ENCODE peak calls at places on chromosomes 2 and 18, in five cellular contexts. D is GM23248, E is fibroblast of lung, X is mesenchymal stem cell, A is neural progenitor cell. P is an unnamed sample. For H3K4me1, the result is how much of the 10 kb centered on the place peaks cover.

GRCh38 chr2:99936065-99936464 is 206.3 kb downstream of the AFF3 start:
- DNase-seq in D (no peak), A (peak), E (no peak), X (no peak), P (no peak)

GRCh38 chr2:107932986-107933385 is 53.3 kb upstream of the SLC5A7 start:
- DNase-seq in E (peak), D (peak), X (peak), A (peak), P (peak)

GRCh38 chr2:201233192-201234166 is 26.9 kb upstream of the CASP8 start:
- DNase-seq in D (peak), E (peak), A (no peak), X (no peak), P (no peak)

GRCh38 chr18:10442551-10442971 is 11.9 kb upstream of the APCDD1 start:
- DNase-seq in A (peak), D (no peak), X (peak), E (peak), P (no peak)

GRCh38 chr2:163401481-163401880 is 334.3 kb downstream of the FIGN start:
- DNase-seq in D (peak), E (peak), A (no peak), X (peak), P (peak)

GRCh38 chr2:120271952-120272351 is 19.3 kb downstream of the RALB start:
- DNase-seq in X (no peak), D (no peak), A (no peak), E (no peak), P (no peak)

GRCh38 chr18:10035306-10035991 is 121.6 kb downstream of the VAPA start:
- DNase-seq in X (no peak), A (no peak), E (no peak), D (peak), P (peak)

GRCh38 chr2:9422321-9423099 is 818 bp downstream of the ITGB1BP1 start:
- DNase-seq in X (peak), D (peak), A (peak), E (peak), P (peak)

GRCh38 chr2:205730701-205731271 is 48.5 kb downstream of the NRP2 start:
- DNase-seq in E (peak), D (peak), X (peak), A (no peak), P (no peak)

GRCh38 chr18:79252904-79253633 is 142.7 kb upstream of the NFATC1 start:
- DNase-seq in A (no peak), E (no peak), X (no peak), D (no peak), P (no peak)

GRCh38 chr2:23532311-23533013 is 147.5 kb downstream of the KLHL29 start:
- DNase-seq in E (no peak), X (peak), A (no peak), D (no peak), P (no peak)

GRCh38 chr2:1968988-1969700 is 224.8 kb upstream of the PXDN start:
- DNase-seq in D (no peak), X (no peak), E (no peak), A (no peak), P (no peak)

GRCh38 chr2:110812726-110813645 is 80.6 kb downstream of the ACOXL start:
- DNase-seq in D (no peak), E (no peak), X (no peak), A (no peak), P (no peak)

GRCh38 chr2:171540437-171540836 is 18.2 kb downstream of the CYBRD1 start:
- DNase-seq in X (no peak), E (no peak), A (no peak), D (no peak), P (no peak)

GRCh38 chr18:7482342-7482741 is 84.8 kb upstream of the PTPRM start:
- DNase-seq in D (peak), A (no peak), X (no peak), E (no peak), P (peak)

GRCh38 chr2:120875431-120875830 is 139.8 kb downstream of the GLI2 start:
- DNase-seq in A (no peak), D (no peak), X (no peak), E (no peak), P (no peak)

GRCh38 chr18:13451661-13452447 is 233.3 kb downstream of the LDLRAD4 start:
- DNase-seq in E (no peak), A (peak), D (no peak), X (no peak), P (no peak)

GRCh38 chr18:49537232-49537876 is 24.5 kb upstream of the LIPG start:
- DNase-seq in E (no peak), D (no peak), A (no peak), X (no peak), P (no peak)

GRCh38 chr18:59560556-59560955 is 136.7 kb downstream of the CCBE1 start:
- DNase-seq in A (no peak), X (no peak), D (peak), E (no peak), P (no peak)

GRCh38 chr18:6747646-6748045 is 18.1 kb downstream of the ARHGAP28 start:
- DNase-seq in X (peak), A (no peak), E (peak), D (peak), P (peak)

GRCh38 chr2:189000221-189000620 is 26.0 kb downstream of the COL3A1 start:
- DNase-seq in D (no peak), E (no peak), A (no peak), X (no peak), P (no peak)

GRCh38 chr2:120659275-120659952 is 76.3 kb upstream of the GLI2 start:
- DNase-seq in E (no peak), A (no peak), D (no peak), X (no peak), P (no peak)

GRCh38 chr2:148922776-148923175 is 47.7 kb downstream of the KIF5C start:
- DNase-seq in D (no peak), E (no peak), A (no peak), X (no peak), P (no peak)

GRCh38 chr2:176583530-176584101 is 314.4 kb downstream of the MTX2 start:
- DNase-seq in D (peak), X (peak), E (peak), A (no peak), P (no peak)

GRCh38 chr2:88903744-88904353 is 212.4 kb downstream of the RPIA start:
- DNase-seq in A (no peak), X (peak), E (peak), D (peak), P (peak)

GRCh38 chr2:71882949-71883472 is 264.7 kb downstream of the CYP26B1 start:
- DNase-seq in A (no peak), X (peak), E (peak), D (peak), P (peak)

GRCh38 chr18:51666717-51667320 is 469.3 kb upstream of the MEX3C start:
- DNase-seq in A (peak), X (no peak), E (no peak), D (peak), P (no peak)

GRCh38 chr2:8607591-8607990 is 74.3 kb upstream of the ID2 start:
- DNase-seq in D (peak), A (no peak), E (no peak), X (peak), P (peak)

GRCh38 chr2:84970266-84970955 is 550 bp upstream of the KCMF1 start:
- DNase-seq in D (peak), X (peak), E (peak), A (peak), P (peak)

GRCh38 chr2:7567646-7568045 is 650.4 kb downstream of the RNF144A start:
- DNase-seq in A (no peak), E (no peak), D (no peak), X (no peak), P (no peak)

GRCh38 chr2:1495676-1496393 is 82.6 kb downstream of the TPO start:
- DNase-seq in A (no peak), E (no peak), D (no peak), X (no peak), P (no peak)

GRCh38 chr2:97011977-97012569 is 25.7 kb upstream of the FAM178B start:
- DNase-seq in D (peak), X (peak), E (peak), A (peak), P (peak)

GRCh38 chr2:234564719-234565118 is 67.8 kb upstream of the ARL4C start:
- DNase-seq in X (no peak), A (no peak), E (peak), D (peak), P (peak)

GRCh38 chr2:21054011-21054410 is 10.1 kb upstream of the APOB start:
- DNase-seq in A (no peak), X (no peak), E (no peak), D (no peak), P (no peak)

GRCh38 chr2:201701591-201701990 is 3.1 kb upstream of the MPP4 start:
- DNase-seq in X (no peak), A (no peak), E (no peak), D (no peak), P (no peak)

GRCh38 chr18:32021756-32022564 is 3.3 kb downstream of the RNF125 start:
- DNase-seq in E (no peak), D (no peak), A (no peak), X (no peak), P (no peak)
- H3K4me3 ChIP-seq in E (no peak), D (no peak), A (no peak), X (no peak), P (no peak)

GRCh38 chr2:24958411-24958935 is 13.3 kb downstream of the DNAJC27 start:
- DNase-seq in E (no peak), A (no peak), D (no peak), X (no peak), P (no peak)

GRCh38 chr2:24957221-24957620 is 14.5 kb downstream of the DNAJC27 start:
- DNase-seq in D (no peak), E (no peak), A (no peak), X (no peak), P (no peak)

GRCh38 chr2:24955232-24955631 is 16.5 kb downstream of the DNAJC27 start:
- DNase-seq in A (no peak), D (no peak), X (no peak), E (no peak), P (no peak)

GRCh38 chr2:24959761-24960160 is 12.0 kb downstream of the DNAJC27 start:
- DNase-seq in X (no peak), A (no peak), D (no peak), E (no peak), P (no peak)

DNA sequence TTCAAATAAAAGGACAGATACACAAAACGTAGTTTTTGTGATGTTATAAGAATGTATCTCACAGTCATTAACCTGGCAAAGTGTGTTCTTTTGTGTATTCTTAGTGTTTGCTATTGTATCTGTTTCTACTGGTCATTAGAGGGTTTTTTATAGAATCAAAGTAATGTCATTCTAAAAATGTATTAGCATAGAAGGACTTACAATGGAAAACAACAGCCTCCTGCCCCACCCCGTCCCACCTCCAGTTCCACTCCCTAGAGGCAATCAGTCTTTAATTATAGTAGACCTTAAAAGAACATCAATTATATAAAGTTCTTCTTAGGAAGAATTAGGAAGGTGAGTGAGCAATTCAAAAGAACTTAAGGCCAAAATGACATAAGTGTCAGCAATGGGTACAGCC is 13.8 kb downstream of the DNAJC27 start:
- DNase-seq in D (no peak), E (no peak), X (no peak), A (no peak), P (no peak)
- H3K9ac ChIP-seq in D (no peak), E (no peak), X (no peak), A (no peak), P (no peak)

DNA sequence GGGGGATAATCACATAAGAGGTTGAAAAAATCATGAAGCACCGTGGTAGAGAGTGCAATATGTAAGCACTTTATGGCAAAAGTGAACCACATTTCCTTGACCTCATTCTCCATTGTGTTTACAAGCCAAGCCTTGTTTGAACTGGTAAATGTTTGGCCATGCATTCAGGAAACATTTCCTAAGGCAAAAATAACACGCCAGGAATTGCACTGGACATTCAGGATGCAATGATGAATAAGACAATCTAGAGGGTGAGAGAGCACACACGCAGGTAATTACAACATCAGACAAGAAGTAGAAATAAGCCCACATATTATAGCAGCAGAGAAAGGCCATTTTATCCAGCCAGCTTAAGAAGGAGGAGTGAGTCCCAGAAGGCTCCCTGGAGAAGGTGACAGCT is 218.0 kb upstream of the OSR1 start:
- DNase-seq in A (no peak), E (no peak), D (no peak), X (peak), P (no peak)
- H3K4me1 ChIP-seq in A (under half), E (under half), D (under half), X (under half), P (under half)

GRCh38 chr2:216083464-216084279 is 2.0 kb downstream of the TMEM169 start:
- DNase-seq in D (peak), E (peak), X (peak), A (peak), P (no peak)

GRCh38 chr2:216082805-216083204 is 1.1 kb downstream of the TMEM169 start:
- DNase-seq in D (no peak), X (no peak), A (peak), E (no peak), P (no peak)

GRCh38 chr2:216081012-216081411 is 597 bp downstream of the PECR start:
- DNase-seq in X (no peak), D (no peak), A (no peak), E (no peak), P (no peak)

GRCh38 chr2:216081487-216082387 is at the start of the genes PECR and TMEM169:
- DNase-seq in X (peak), E (peak), D (peak), A (peak), P (peak)

DNA sequence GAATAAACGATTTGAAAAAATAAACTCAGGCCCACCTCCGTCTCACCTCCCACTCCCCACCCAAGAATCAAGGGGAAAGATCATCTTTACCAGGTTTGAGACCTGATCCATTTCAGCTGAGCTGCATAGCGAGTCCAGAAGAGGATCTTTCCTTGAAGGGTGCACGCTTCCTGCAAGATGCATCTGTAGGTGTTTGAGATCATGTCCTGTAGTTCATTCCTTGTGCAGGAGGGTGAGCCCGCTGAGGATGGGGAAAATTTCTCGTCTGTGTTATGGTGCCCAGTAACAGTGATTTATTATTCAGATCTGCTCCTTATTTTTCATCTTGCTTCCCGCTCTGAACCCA is 642 bp downstream of the TMEM169 start:
- DNase-seq in A (no peak), E (no peak), X (no peak), D (no peak), P (no peak)
- H3K4me3 ChIP-seq in A (peak), E (peak), X (peak), D (peak), P (peak)

P was measured in adipocyte.